ENCODE peak calls at places on chromosome 11, in five cellular contexts. One of them, this sample, is unnamed.

GRCh38 chr11:19979519-19979845 is 180.8 kb downstream of the DBX1 start:
- DNase-seq in astrocyte of the spinal cord: no peak
- DNase-seq in choroid plexus epithelial cell: no peak
- DNase-seq in BJ: no peak
- DNase-seq in H1: no peak
- DNase-seq in this sample: no peak

GRCh38 chr11:130396965-130397364 is 31.4 kb downstream of the ADAMTS8 start:
- DNase-seq in astrocyte of the spinal cord: no peak
- DNase-seq in choroid plexus epithelial cell: no peak
- DNase-seq in BJ: no peak
- DNase-seq in H1: no peak
- DNase-seq in this sample: no peak

GRCh38 chr11:462107-462890 is 12.2 kb downstream of the PTDSS2 start:
- DNase-seq in astrocyte of the spinal cord: no peak
- DNase-seq in choroid plexus epithelial cell: no peak
- DNase-seq in BJ: no peak
- DNase-seq in H1: no peak
- DNase-seq in this sample: no peak

GRCh38 chr11:18727499-18728236 is 1.7 kb upstream of the IGSF22 start:
- DNase-seq in astrocyte of the spinal cord: peak
- DNase-seq in choroid plexus epithelial cell: peak
- DNase-seq in BJ: no peak
- DNase-seq in H1: no peak
- DNase-seq in this sample: no peak

GRCh38 chr11:9039194-9039593 is 35.4 kb upstream of the NRIP3 start:
- DNase-seq in astrocyte of the spinal cord: peak
- DNase-seq in choroid plexus epithelial cell: peak
- DNase-seq in BJ: no peak
- DNase-seq in H1: no peak
- DNase-seq in this sample: no peak

GRCh38 chr11:70545626-70545945 is 147.3 kb downstream of the CTTN start:
- DNase-seq in astrocyte of the spinal cord: no peak
- DNase-seq in choroid plexus epithelial cell: no peak
- DNase-seq in BJ: no peak
- DNase-seq in H1: no peak
- DNase-seq in this sample: no peak

GRCh38 chr11:128524172-128524571 is 63.2 kb downstream of the ETS1 start:
- DNase-seq in astrocyte of the spinal cord: no peak
- DNase-seq in choroid plexus epithelial cell: no peak
- DNase-seq in BJ: no peak
- DNase-seq in H1: no peak
- DNase-seq in this sample: no peak

GRCh38 chr11:68946416-68947090 is 34.2 kb downstream of the MRGPRD start:
- DNase-seq in astrocyte of the spinal cord: peak
- DNase-seq in choroid plexus epithelial cell: peak
- DNase-seq in BJ: peak
- DNase-seq in H1: no peak
- DNase-seq in this sample: peak

GRCh38 chr11:128469220-128469619 is 118.1 kb downstream of the ETS1 start:
- DNase-seq in astrocyte of the spinal cord: no peak
- DNase-seq in choroid plexus epithelial cell: no peak
- DNase-seq in BJ: no peak
- DNase-seq in H1: no peak
- DNase-seq in this sample: no peak

GRCh38 chr11:118657238-118657637 is 22.2 kb downstream of the TREH start:
- DNase-seq in astrocyte of the spinal cord: no peak
- DNase-seq in choroid plexus epithelial cell: no peak
- DNase-seq in BJ: no peak
- DNase-seq in H1: no peak
- DNase-seq in this sample: no peak

GRCh38 chr11:15653191-15653590 is 538.5 kb downstream of the INSC start:
- DNase-seq in astrocyte of the spinal cord: no peak
- DNase-seq in choroid plexus epithelial cell: no peak
- DNase-seq in BJ: no peak
- DNase-seq in H1: no peak
- DNase-seq in this sample: no peak

GRCh38 chr11:64568041-64568571 is 22.9 kb upstream of the SLC22A12 start:
- DNase-seq in astrocyte of the spinal cord: no peak
- DNase-seq in choroid plexus epithelial cell: no peak
- DNase-seq in BJ: no peak
- DNase-seq in H1: no peak
- DNase-seq in this sample: no peak

DNA sequence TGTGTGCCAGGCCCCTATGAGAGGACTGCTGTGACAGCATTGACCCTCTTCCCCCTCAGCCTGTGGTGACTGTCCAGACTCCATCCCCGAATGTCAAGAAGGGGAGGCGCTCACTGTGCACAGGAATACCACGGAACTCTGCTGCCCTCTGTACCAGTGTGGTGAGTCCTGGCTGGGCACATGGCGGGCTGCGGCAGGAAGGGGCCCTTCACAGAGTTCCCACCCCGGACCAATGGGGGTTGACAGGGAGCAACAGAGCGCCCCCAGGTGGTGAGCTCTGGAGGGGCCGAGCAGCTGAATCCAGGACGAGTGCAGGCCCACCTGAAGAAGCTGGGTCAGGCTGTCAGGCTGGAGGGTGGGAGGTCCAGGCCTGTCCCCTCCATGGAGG is 83.8 kb upstream of the MYOD1 start:
- DNase-seq in astrocyte of the spinal cord: no peak
- DNase-seq in choroid plexus epithelial cell: no peak
- DNase-seq in BJ: no peak
- DNase-seq in H1: no peak
- DNase-seq in this sample: no peak
- TF ChIP-seq CTCF in astrocyte of the spinal cord: peak
- TF ChIP-seq CTCF in choroid plexus epithelial cell: no peak
- TF ChIP-seq CTCF in BJ: no peak
- TF ChIP-seq CTCF in H1: peak
- TF ChIP-seq CTCF in this sample: no peak

GRCh38 chr11:45334410-45334809 is 48.3 kb upstream of the SYT13 start:
- DNase-seq in astrocyte of the spinal cord: no peak
- DNase-seq in choroid plexus epithelial cell: no peak
- DNase-seq in BJ: no peak
- DNase-seq in H1: no peak
- DNase-seq in this sample: no peak

GRCh38 chr11:45333506-45333971 is 47.4 kb upstream of the SYT13 start:
- DNase-seq in astrocyte of the spinal cord: peak
- DNase-seq in choroid plexus epithelial cell: peak
- DNase-seq in BJ: no peak
- DNase-seq in H1: no peak
- DNase-seq in this sample: no peak

GRCh38 chr11:45332486-45332934 is 46.4 kb upstream of the SYT13 start:
- DNase-seq in astrocyte of the spinal cord: peak
- DNase-seq in choroid plexus epithelial cell: peak
- DNase-seq in BJ: no peak
- DNase-seq in H1: no peak
- DNase-seq in this sample: no peak

GRCh38 chr11:45331839-45332485 is 45.8 kb upstream of the SYT13 start:
- DNase-seq in astrocyte of the spinal cord: no peak
- DNase-seq in choroid plexus epithelial cell: no peak
- DNase-seq in BJ: no peak
- DNase-seq in H1: no peak
- DNase-seq in this sample: no peak

GRCh38 chr11:45333023-45333422 is 46.9 kb upstream of the SYT13 start:
- DNase-seq in astrocyte of the spinal cord: no peak
- DNase-seq in choroid plexus epithelial cell: no peak
- DNase-seq in BJ: no peak
- DNase-seq in H1: no peak
- DNase-seq in this sample: no peak
- H3K4me3 ChIP-seq in astrocyte of the spinal cord: no peak
- H3K4me3 ChIP-seq in choroid plexus epithelial cell: peak
- H3K4me3 ChIP-seq in BJ: no peak
- H3K4me3 ChIP-seq in H1: no peak
- H3K4me3 ChIP-seq in this sample: no peak

DNA sequence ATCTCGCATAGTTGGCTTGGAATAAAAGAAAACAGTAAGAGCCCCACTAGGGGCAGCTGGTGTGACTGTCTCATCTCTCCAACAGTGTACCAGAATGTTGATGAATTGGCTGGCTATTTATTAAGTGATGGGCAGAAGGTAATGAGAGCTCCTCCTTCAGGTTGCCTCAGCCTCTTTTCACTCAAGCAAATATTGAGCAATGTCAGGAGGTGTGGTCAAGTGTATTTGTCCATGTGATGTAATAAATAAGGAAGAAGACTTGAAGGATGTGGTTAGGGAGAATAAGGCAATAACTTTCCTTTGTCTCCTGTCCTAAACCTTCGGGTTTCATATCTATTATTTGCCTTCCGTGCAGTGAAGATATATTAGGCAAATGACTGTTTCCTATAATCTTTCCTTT is at the start of gene TCN1:
- DNase-seq in astrocyte of the spinal cord: no peak
- DNase-seq in choroid plexus epithelial cell: no peak
- DNase-seq in BJ: no peak
- DNase-seq in H1: no peak
- DNase-seq in this sample: no peak
- TF ChIP-seq CTCF in astrocyte of the spinal cord: no peak
- TF ChIP-seq CTCF in choroid plexus epithelial cell: no peak
- TF ChIP-seq CTCF in BJ: no peak
- TF ChIP-seq CTCF in H1: no peak
- TF ChIP-seq CTCF in this sample: no peak

DNA sequence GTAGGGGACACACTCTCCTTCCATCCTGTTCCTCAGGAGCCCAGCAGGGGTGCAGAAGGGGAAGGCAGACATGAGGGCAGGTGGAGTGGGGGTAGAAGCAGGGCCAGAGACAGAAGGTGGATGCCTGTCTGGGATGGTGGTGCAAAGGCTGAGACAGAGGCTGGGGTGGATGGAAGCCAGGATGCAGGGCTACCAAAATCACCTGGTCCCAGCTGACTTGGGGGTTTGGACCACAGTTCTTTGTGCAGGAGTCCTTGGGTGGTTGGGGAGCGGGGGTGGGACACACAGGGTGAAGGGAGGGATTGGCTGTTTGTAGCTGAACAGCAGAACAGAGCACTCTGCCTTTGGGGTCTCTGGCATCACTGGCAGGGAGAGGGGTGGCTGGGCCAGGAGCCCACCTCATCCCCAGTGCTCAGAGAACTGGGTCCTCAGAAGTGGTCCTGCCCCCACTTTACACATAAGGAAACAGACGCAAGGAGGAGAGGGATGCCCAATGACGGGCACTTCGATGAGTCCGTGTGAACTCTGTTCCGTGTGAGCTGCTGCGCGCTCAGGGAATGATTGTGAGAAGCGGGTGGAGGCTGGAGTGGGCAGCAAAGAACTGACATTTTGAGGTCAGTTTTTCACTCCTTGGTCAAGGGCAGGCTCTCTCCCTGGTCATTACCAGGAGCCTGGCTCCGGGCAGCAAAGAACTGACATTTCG is 1.8 kb downstream of the TAGLN start:
- DNase-seq in astrocyte of the spinal cord: no peak
- DNase-seq in choroid plexus epithelial cell: no peak
- DNase-seq in BJ: no peak
- DNase-seq in H1: no peak
- DNase-seq in this sample: no peak
- H3K4me3 ChIP-seq in astrocyte of the spinal cord: peak
- H3K4me3 ChIP-seq in choroid plexus epithelial cell: peak
- H3K4me3 ChIP-seq in BJ: peak
- H3K4me3 ChIP-seq in H1: no peak
- H3K4me3 ChIP-seq in this sample: peak

This sample was measured in retinal pigment epithelial cell.